ENCODE peak calls at places on chromosome 22, in seven cellular contexts. One of them, this sample, is unnamed.

GRCh38 chr22:31346733-31347250 is 646 bp upstream of the PATZ1 start:
- DNase-seq in COLO829: peak; percentile 40
- DNase-seq in neural crest cell: peak; percentile 61
- DNase-seq in NCI-H1092 treated with DMSO at 0.1 percent for 48 hours: peak; percentile 73
- DNase-seq in BE2C: peak; percentile 79
- DNase-seq in astrocyte of the spinal cord: peak; percentile 45
- DNase-seq in activated CD4-positive, CD25-positive, alpha-beta regulatory T cell: peak; percentile 44
- DNase-seq in this sample: peak; percentile 23

GRCh38 chr22:43081968-43082367 is 7.2 kb downstream of the TTLL1 start:
- DNase-seq in activated CD4-positive, CD25-positive, alpha-beta regulatory T cell: no peak
- DNase-seq in BE2C: no peak
- DNase-seq in astrocyte of the spinal cord: no peak
- DNase-seq in NCI-H1092 treated with DMSO at 0.1 percent for 48 hours: no peak
- DNase-seq in neural crest cell: no peak
- DNase-seq in COLO829: no peak
- DNase-seq in this sample: no peak

GRCh38 chr22:47370448-47371262 is 608.2 kb downstream of the TBC1D22A start:
- DNase-seq in astrocyte of the spinal cord: no peak
- DNase-seq in activated CD4-positive, CD25-positive, alpha-beta regulatory T cell: no peak
- DNase-seq in NCI-H1092 treated with DMSO at 0.1 percent for 48 hours: no peak
- DNase-seq in neural crest cell: no peak
- DNase-seq in BE2C: no peak
- DNase-seq in COLO829: no peak
- DNase-seq in this sample: no peak

GRCh38 chr22:37018815-37019308 is 385 bp downstream of the TST start:
- DNase-seq in NCI-H1092 treated with DMSO at 0.1 percent for 48 hours: no peak
- DNase-seq in BE2C: peak; percentile 48
- DNase-seq in astrocyte of the spinal cord: peak; percentile 52
- DNase-seq in activated CD4-positive, CD25-positive, alpha-beta regulatory T cell: no peak
- DNase-seq in COLO829: no peak
- DNase-seq in neural crest cell: peak; percentile 41
- DNase-seq in this sample: no peak

GRCh38 chr22:36986242-36986821 is 32.9 kb downstream of the TST start:
- DNase-seq in astrocyte of the spinal cord: no peak
- DNase-seq in NCI-H1092 treated with DMSO at 0.1 percent for 48 hours: no peak
- DNase-seq in COLO829: no peak
- DNase-seq in activated CD4-positive, CD25-positive, alpha-beta regulatory T cell: no peak
- DNase-seq in neural crest cell: peak; percentile 31
- DNase-seq in BE2C: peak; percentile 39
- DNase-seq in this sample: no peak

GRCh38 chr22:49208768-49209252 is 618.9 kb downstream of the BRD1 start:
- DNase-seq in neural crest cell: peak; percentile 30
- DNase-seq in astrocyte of the spinal cord: no peak
- DNase-seq in BE2C: no peak
- DNase-seq in NCI-H1092 treated with DMSO at 0.1 percent for 48 hours: no peak
- DNase-seq in activated CD4-positive, CD25-positive, alpha-beta regulatory T cell: no peak
- DNase-seq in COLO829: no peak
- DNase-seq in this sample: no peak

GRCh38 chr22:44448271-44448780 is 49.7 kb downstream of the RTL6 start:
- DNase-seq in activated CD4-positive, CD25-positive, alpha-beta regulatory T cell: no peak
- DNase-seq in COLO829: peak; percentile 52
- DNase-seq in astrocyte of the spinal cord: peak; percentile 96
- DNase-seq in neural crest cell: no peak
- DNase-seq in BE2C: peak; percentile 64
- DNase-seq in NCI-H1092 treated with DMSO at 0.1 percent for 48 hours: no peak
- DNase-seq in this sample: peak; percentile 74

GRCh38 chr22:47284822-47285221 is 522.4 kb downstream of the TBC1D22A start:
- DNase-seq in NCI-H1092 treated with DMSO at 0.1 percent for 48 hours: no peak
- DNase-seq in activated CD4-positive, CD25-positive, alpha-beta regulatory T cell: no peak
- DNase-seq in COLO829: no peak
- DNase-seq in neural crest cell: no peak
- DNase-seq in BE2C: no peak
- DNase-seq in astrocyte of the spinal cord: no peak
- DNase-seq in this sample: no peak

GRCh38 chr22:31752096-31752847 is 1.5 kb upstream of the DEPDC5 start:
- DNase-seq in BE2C: peak; percentile 8
- DNase-seq in neural crest cell: no peak
- DNase-seq in COLO829: no peak
- DNase-seq in astrocyte of the spinal cord: no peak
- DNase-seq in NCI-H1092 treated with DMSO at 0.1 percent for 48 hours: no peak
- DNase-seq in activated CD4-positive, CD25-positive, alpha-beta regulatory T cell: no peak
- DNase-seq in this sample: no peak